ENCODE peak calls at places on chromosomes 13 and 19, in nine cellular contexts. R, K, B, W, S, U, Y, P and G are unnamed samples.

GRCh38 chr19:43711751-43712355 is 4.0 kb upstream of the IRGC start:
- DNase-seq in U (no peak), B (no peak), R (no peak), K (no peak), P (no peak), S (no peak), Y (no peak), W (no peak), G (no peak)

GRCh38 chr19:11535792-11536595 is 2.7 kb upstream of the CNN1 start:
- DNase-seq in Y (peak; percentile 96), S (peak; percentile 88), U (peak; percentile 86), W (peak; percentile 94), P (peak; percentile 98), K (peak; percentile 92), B (peak; percentile 40), R (peak; percentile 98), G (peak; percentile 95)

GRCh38 chr13:109123971-109124370 is 494.6 kb downstream of the MYO16 start:
- DNase-seq in W (no peak), R (no peak), P (peak; percentile 7), S (no peak), K (no peak), Y (no peak), B (no peak), U (no peak), G (no peak)

GRCh38 chr13:39417643-39418042 is 185.3 kb downstream of the LHFPL6 start:
- DNase-seq in Y (no peak), R (peak; percentile 54), K (peak; percentile 41), W (no peak), U (no peak), B (peak; percentile 16), P (no peak), S (peak; percentile 72), G (no peak)

GRCh38 chr19:35755160-35755549 is 1.7 kb downstream of the HSPB6 start:
- DNase-seq in U (no peak), K (no peak), R (no peak), W (no peak), Y (no peak), B (no peak), P (no peak), S (no peak), G (no peak)

GRCh38 chr13:46992383-46992952 is 95.6 kb upstream of the HTR2A start:
- DNase-seq in K (no peak), U (no peak), P (peak; percentile 5), Y (no peak), W (no peak), R (no peak), B (no peak), S (no peak), G (no peak)

GRCh38 chr19:4537953-4538600 is 1.8 kb downstream of the LRG1 start:
- DNase-seq in R (no peak), U (no peak), W (no peak), Y (no peak), P (no peak), K (no peak), B (no peak), S (no peak), G (no peak)

GRCh38 chr13:61795580-61795979 is 379.9 kb upstream of the PCDH20 start:
- DNase-seq in R (no peak), S (no peak), P (no peak), B (peak; percentile 12), W (no peak), K (no peak), U (no peak), Y (no peak), G (no peak)

GRCh38 chr19:48963371-48964204 is 1.5 kb upstream of the FTL start:
- DNase-seq in B (no peak), S (peak; percentile 71), K (peak; percentile 54), U (peak; percentile 74), W (peak; percentile 76), R (peak; percentile 88), P (peak; percentile 55), Y (peak; percentile 61), G (peak; percentile 79)

GRCh38 chr19:40609561-40610395 is 8.6 kb downstream of the LTBP4 start:
- DNase-seq in U (peak; percentile 51), P (peak; percentile 89), R (peak; percentile 99), W (peak; percentile 67), S (no peak), K (peak; percentile 74), Y (peak; percentile 93), B (no peak), G (peak; percentile 92)

GRCh38 chr13:22012676-22013075 is 341.8 kb downstream of the FGF9 start:
- DNase-seq in K (no peak), R (no peak), S (no peak), B (no peak), P (no peak), U (no peak), W (no peak), Y (no peak), G (no peak)

GRCh38 chr19:6352381-6353165 is 8.8 kb upstream of the CLPP start:
- DNase-seq in P (no peak), Y (no peak), K (no peak), S (no peak), U (no peak), B (no peak), R (no peak), W (no peak), G (no peak)

GRCh38 chr13:46077260-46077659 is 24.7 kb upstream of the ZC3H13 start:
- DNase-seq in K (no peak), U (no peak), Y (no peak), S (no peak), W (no peak), B (no peak), P (no peak), R (no peak), G (no peak)

GRCh38 chr13:24727731-24728601 is 36.0 kb upstream of the RNF17 start:
- DNase-seq in Y (peak; percentile 57), K (peak; percentile 54), R (peak; percentile 63), P (peak; percentile 87), U (no peak), B (peak; percentile 74), S (peak; percentile 84), W (no peak), G (no peak)
- TF ChIP-seq CTCF in Y (peak; percentile 67), K (peak; percentile 86), R (peak; percentile 99), P (peak; percentile 86), U (peak; percentile 82), B (peak; percentile 81), S (peak; percentile 93), W (peak; percentile 63), G (no peak)

GRCh38 chr19:7497292-7497691 is 8.5 kb upstream of the PEX11G start:
- DNase-seq in P (no peak), S (no peak), U (no peak), B (no peak), K (no peak), W (no peak), Y (peak; percentile 42), R (no peak), G (no peak)

GRCh38 chr19:7502552-7502951 is 13.4 kb upstream of the ZNF358 start:
- DNase-seq in S (no peak), Y (no peak), R (no peak), U (no peak), W (no peak), B (no peak), K (no peak), P (no peak), G (no peak)

GRCh38 chr19:7505288-7505681 is 10.6 kb upstream of the ZNF358 start:
- DNase-seq in K (no peak), R (no peak), W (no peak), B (no peak), S (no peak), P (no peak), Y (no peak), U (no peak), G (no peak)

GRCh38 chr19:7504684-7505083 is 11.2 kb upstream of the ZNF358 start:
- DNase-seq in B (no peak), P (no peak), R (no peak), K (no peak), Y (no peak), S (no peak), U (no peak), W (no peak), G (no peak)

DNA sequence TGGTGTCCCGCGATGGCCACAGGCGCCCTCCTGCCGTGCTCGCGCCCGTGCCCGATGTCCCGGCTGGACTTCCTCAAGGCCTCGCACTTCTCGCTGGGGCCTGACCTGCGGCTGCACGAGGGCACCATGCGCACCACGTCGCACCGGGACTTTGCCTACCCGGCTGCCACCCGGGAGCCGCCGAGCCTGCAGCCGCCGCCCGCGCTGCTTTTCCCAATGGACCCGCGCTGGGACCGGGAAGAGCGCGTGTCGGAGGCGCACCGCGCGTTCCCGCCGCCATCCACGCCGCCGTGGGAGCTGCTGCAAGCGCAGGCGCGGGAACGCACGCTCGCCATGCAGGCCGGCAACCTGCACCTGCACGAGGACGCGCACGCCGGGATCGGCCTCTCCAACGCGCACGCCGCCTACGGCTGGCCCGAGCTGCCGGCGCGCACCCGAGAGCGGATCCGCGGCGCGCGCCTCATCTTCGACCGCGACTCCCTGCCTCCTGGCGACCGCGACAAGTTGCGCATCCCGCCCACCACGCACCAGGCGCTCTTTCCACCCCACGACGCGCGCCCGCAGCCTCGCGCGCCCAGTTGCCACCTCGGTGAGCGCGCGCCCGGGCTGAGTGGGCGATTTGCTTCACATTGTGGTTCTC is 12.1 kb upstream of the PEX11G start:
- DNase-seq in B (no peak), R (peak; percentile 92), P (peak; percentile 78), S (peak; percentile 46), Y (peak; percentile 83), U (peak; percentile 72), W (peak; percentile 81), K (peak; percentile 69), G (no peak)
- TF ChIP-seq CTCF in B (no peak), R (no peak), P (no peak), S (no peak), Y (no peak), U (peak; percentile 34), W (no peak), K (peak; percentile 43), G (no peak)

DNA sequence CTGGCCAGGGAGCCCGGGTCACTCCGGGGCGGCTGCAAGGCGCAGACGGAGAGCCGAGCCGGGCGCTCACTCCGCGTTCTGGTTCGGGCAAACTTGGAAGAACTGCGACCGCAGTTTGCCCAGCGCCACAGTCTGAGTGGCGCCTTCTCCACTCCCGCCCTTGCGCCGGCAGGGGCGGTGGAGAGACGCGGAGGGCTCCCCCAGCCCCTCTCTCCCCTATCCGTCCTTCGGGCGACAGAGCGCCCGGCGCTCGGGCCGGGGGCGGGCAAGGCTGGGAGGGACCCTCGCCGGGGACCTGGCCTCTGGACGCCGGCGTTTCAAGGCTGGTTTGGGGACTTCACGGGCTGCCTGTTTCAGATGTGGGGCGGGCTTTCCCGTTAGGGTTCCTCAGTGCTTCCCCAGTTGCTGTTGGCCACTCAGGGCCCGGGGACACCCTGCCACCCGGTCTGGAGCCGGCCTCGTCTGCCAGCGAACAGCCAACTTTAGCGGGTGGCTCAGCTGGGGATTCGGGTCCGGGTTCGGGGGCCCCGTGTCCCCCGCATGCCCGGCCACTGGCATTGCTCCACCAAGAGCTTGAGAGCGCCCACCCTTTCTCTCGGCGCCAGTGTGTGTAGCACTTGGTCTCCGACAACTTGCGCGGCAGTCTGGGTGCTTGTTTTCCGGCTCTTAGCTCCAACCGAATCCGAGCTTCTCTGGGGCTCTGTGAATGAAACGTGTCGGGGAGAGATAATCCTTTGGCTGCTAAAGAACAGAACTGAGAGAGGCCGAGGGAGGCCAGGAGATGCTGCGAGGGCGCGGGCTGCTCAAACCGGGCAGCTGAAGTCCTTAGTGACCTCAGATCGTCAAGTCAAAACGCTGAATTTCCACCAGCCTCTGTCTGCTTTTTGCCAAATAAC is 1.5 kb downstream of the GPC6 start:
- DNase-seq in S (peak; percentile 87), Y (peak; percentile 80), U (peak; percentile 71), P (peak; percentile 92), W (peak; percentile 80), R (peak; percentile 86), K (peak; percentile 67), B (peak; percentile 75), G (no peak)
- TF ChIP-seq CTCF in S (peak; percentile 63), Y (peak; percentile 67), U (peak; percentile 81), P (peak; percentile 62), W (peak; percentile 64), R (peak; percentile 64), K (peak; percentile 73), B (peak; percentile 63), G (no peak)

GRCh38 chr13:78875792-78876580 is 217.0 kb upstream of the OBI1 start:
- DNase-seq in K (no peak), W (no peak), P (no peak), B (no peak), S (no peak), R (peak; percentile 59), U (no peak), Y (no peak), G (no peak)
- TF ChIP-seq CTCF in K (no peak), W (no peak), P (no peak), B (no peak), S (no peak), R (peak; percentile 72), U (no peak), Y (no peak), G (no peak)